ENCODE peak calls at places on chromosomes 7 and 10, in four cellular contexts. One of them, this sample, is unnamed.

GRCh38 chr10:24952701-24953349 is 419 bp upstream of the PRTFDC1 start:
- DNase-seq in heart left ventricle: peak; percentile 47
- DNase-seq in CD8-positive, alpha-beta memory T cell: peak; percentile 43
- DNase-seq in H54: no peak
- DNase-seq in this sample: peak; percentile 25

GRCh38 chr7:31114593-31115343 is 62.7 kb downstream of the ADCYAP1R1 start:
- DNase-seq in heart left ventricle: no peak
- DNase-seq in CD8-positive, alpha-beta memory T cell: no peak
- DNase-seq in H54: no peak
- DNase-seq in this sample: peak; percentile 4

GRCh38 chr10:55966131-55966530 is 394.9 kb downstream of the ZWINT start:
- DNase-seq in heart left ventricle: no peak
- DNase-seq in CD8-positive, alpha-beta memory T cell: no peak
- DNase-seq in H54: no peak
- DNase-seq in this sample: no peak

GRCh38 chr7:7321681-7322080 is 139.3 kb downstream of the C1GALT1 start:
- DNase-seq in heart left ventricle: no peak
- DNase-seq in CD8-positive, alpha-beta memory T cell: no peak
- DNase-seq in H54: no peak
- DNase-seq in this sample: no peak

GRCh38 chr7:115047968-115048720 is 126.2 kb downstream of the MDFIC start:
- DNase-seq in heart left ventricle: no peak
- DNase-seq in CD8-positive, alpha-beta memory T cell: no peak
- DNase-seq in H54: no peak
- DNase-seq in this sample: no peak

GRCh38 chr7:128145191-128145590 is 95.9 kb upstream of the LEP start:
- DNase-seq in heart left ventricle: no peak
- DNase-seq in CD8-positive, alpha-beta memory T cell: no peak
- DNase-seq in H54: no peak
- DNase-seq in this sample: no peak

GRCh38 chr7:55070839-55071238 is 52.0 kb downstream of the EGFR start:
- DNase-seq in heart left ventricle: no peak
- DNase-seq in CD8-positive, alpha-beta memory T cell: no peak
- DNase-seq in H54: no peak
- DNase-seq in this sample: no peak

GRCh38 chr10:132699411-132700167 is 86.4 kb downstream of the NKX6-2 start:
- DNase-seq in heart left ventricle: peak; percentile 18
- DNase-seq in CD8-positive, alpha-beta memory T cell: no peak
- DNase-seq in H54: no peak
- DNase-seq in this sample: no peak

GRCh38 chr7:77351539-77352004 is 64.6 kb downstream of the GSAP start:
- DNase-seq in heart left ventricle: peak; percentile 51
- DNase-seq in CD8-positive, alpha-beta memory T cell: peak; percentile 38
- DNase-seq in H54: no peak
- DNase-seq in this sample: no peak

GRCh38 chr10:29305031-29305335 is 16.1 kb downstream of the LYZL1 start:
- DNase-seq in heart left ventricle: no peak
- DNase-seq in CD8-positive, alpha-beta memory T cell: no peak
- DNase-seq in H54: no peak
- DNase-seq in this sample: no peak